ENCODE peak calls at places on chromosomes 7 and 10, in nine cellular contexts. T is A673; X is Daoy; F is Peyer's patch; Q is hypothalamus; R is naive thymus-derived CD4-positive, alpha-beta T cell; J is left kidney; K is NK-92 treated with Interleukin-12 subunit alpha and Interleukin-12 subunit beta, amount 100 ng/mL, for 24 hours; Y is CD8-positive, alpha-beta T cell. B is an unnamed sample.

GRCh38 chr10:15168296-15168780 is at the start of gene NMT2:
- DNase-seq in K (no peak), Q (no peak), F (peak; percentile 93), J (peak; percentile 96), R (peak; percentile 73), T (peak; percentile 87), Y (no peak), X (peak; percentile 88), B (peak; percentile 92)

GRCh38 chr10:13100349-13101294 is 659 bp downstream of the OPTN start:
- DNase-seq in Y (peak; percentile 20), K (no peak), Q (peak; percentile 58), J (peak; percentile 56), F (peak; percentile 73), R (peak; percentile 26), X (peak; percentile 46), T (no peak), B (peak; percentile 69)

GRCh38 chr7:108848486-108848885 is 278.8 kb downstream of the DNAJB9 start:
- DNase-seq in F (no peak), R (no peak), X (no peak), Y (no peak), Q (no peak), T (no peak), J (no peak), K (no peak), B (no peak)

GRCh38 chr10:86401588-86402282 is 35.1 kb upstream of the GRID1 start:
- DNase-seq in J (peak; percentile 56), Y (no peak), R (peak; percentile 26), X (peak; percentile 14), T (peak; percentile 36), K (no peak), F (peak; percentile 71), Q (peak; percentile 36), B (no peak)

GRCh38 chr7:64907641-64908326 is 4.7 kb downstream of the ZNF273 start:
- DNase-seq in Q (no peak), Y (no peak), X (peak; percentile 47), F (no peak), T (peak; percentile 9), K (no peak), J (peak; percentile 44), R (no peak), B (peak; percentile 56)

GRCh38 chr7:130270947-130271790 is 4.5 kb downstream of the CPA2 start:
- DNase-seq in X (no peak), R (no peak), K (no peak), J (peak; percentile 63), Q (no peak), Y (no peak), T (peak; percentile 25), F (no peak), B (no peak)

GRCh38 chr7:120055300-120055699 is 217.7 kb upstream of the KCND2 start:
- DNase-seq in Q (no peak), Y (no peak), J (no peak), K (no peak), T (no peak), R (no peak), F (no peak), X (peak; percentile 71), B (no peak)

GRCh38 chr10:99964791-99965190 is 45.0 kb downstream of the DNMBP start:
- DNase-seq in J (no peak), Y (no peak), X (no peak), R (no peak), T (peak; percentile 50), Q (no peak), F (no peak), K (no peak), B (no peak)

GRCh38 chr7:4733936-4734528 is 41.4 kb upstream of the AP5Z1 start:
- DNase-seq in Y (no peak), J (no peak), F (no peak), X (no peak), R (no peak), Q (no peak), K (no peak), T (no peak), B (no peak)

GRCh38 chr7:158272091-158272490 is 315.5 kb downstream of the PTPRN2 start:
- DNase-seq in K (no peak), J (no peak), F (peak; percentile 38), T (no peak), Q (no peak), X (no peak), R (no peak), Y (no peak), B (no peak)

GRCh38 chr10:16520900-16521299 is 779 bp downstream of the C1QL3 start:
- DNase-seq in Y (no peak), F (peak; percentile 51), Q (no peak), K (no peak), T (peak; percentile 52), R (no peak), X (peak; percentile 60), J (peak; percentile 67), B (peak; percentile 66)

GRCh38 chr7:98294798-98295382 is 13.4 kb downstream of the BRI3 start:
- DNase-seq in T (peak; percentile 72), R (no peak), X (peak; percentile 72), J (peak; percentile 80), Y (no peak), F (peak; percentile 81), Q (peak; percentile 16), K (no peak), B (peak; percentile 76)

GRCh38 chr10:96233959-96234358 is 37.4 kb downstream of the BLNK start:
- DNase-seq in K (no peak), R (no peak), F (no peak), X (no peak), J (no peak), Y (no peak), Q (no peak), T (no peak), B (no peak)

GRCh38 chr10:44853796-44854195 is 57.3 kb upstream of the TMEM72 start:
- DNase-seq in R (no peak), F (no peak), T (no peak), Y (no peak), J (no peak), K (no peak), Q (no peak), X (no peak), B (no peak)

GRCh38 chr7:85183296-85183695 is 3.6 kb downstream of the SEMA3D start:
- DNase-seq in Y (no peak), R (no peak), F (no peak), Q (no peak), T (no peak), X (no peak), J (no peak), K (no peak), B (no peak)

GRCh38 chr7:12851841-12852240 is 164.4 kb downstream of the ARL4A start:
- DNase-seq in Y (no peak), F (no peak), K (no peak), X (no peak), T (no peak), J (no peak), R (no peak), Q (no peak), B (no peak)

GRCh38 chr10:132523561-132524442 is 13.8 kb upstream of the INPP5A start:
- DNase-seq in K (no peak), Q (no peak), F (peak; percentile 18), T (no peak), Y (no peak), X (no peak), R (no peak), J (no peak), B (no peak)

GRCh38 chr10:86164216-86164774 is 202.3 kb downstream of the GRID1 start:
- DNase-seq in R (no peak), T (no peak), Y (no peak), J (peak; percentile 19), K (no peak), F (peak; percentile 69), Q (no peak), X (no peak), B (no peak)

GRCh38 chr10:132904814-132905649 is 37.3 kb downstream of the CFAP46 start:
- DNase-seq in X (peak; percentile 34), J (no peak), T (no peak), K (no peak), Y (no peak), R (no peak), Q (no peak), F (no peak), B (no peak)

GRCh38 chr10:70726909-70727495 is 54.7 kb downstream of the ADAMTS14 start:
- DNase-seq in F (no peak), K (no peak), Y (no peak), Q (peak; percentile 5), J (no peak), T (no peak), R (no peak), X (no peak), B (no peak)

GRCh38 chr7:127650842-127651555 is 995 bp upstream of the SND1 start:
- DNase-seq in X (no peak), J (peak; percentile 87), Q (no peak), Y (no peak), F (no peak), R (peak; percentile 33), K (no peak), T (no peak), B (no peak)

GRCh38 chr10:69703766-69704191 is 73.7 kb downstream of the FAM241B start:
- DNase-seq in Y (no peak), K (no peak), Q (no peak), X (no peak), R (no peak), F (no peak), T (no peak), J (no peak), B (no peak)

GRCh38 chr7:96300981-96301380 is 20.9 kb downstream of the SLC25A13 start:
- DNase-seq in K (no peak), Q (no peak), Y (no peak), R (no peak), F (no peak), X (no peak), T (no peak), J (no peak), B (no peak)

GRCh38 chr10:119688033-119688508 is 36.9 kb downstream of the BAG3 start:
- DNase-seq in R (no peak), T (peak; percentile 49), J (peak; percentile 52), K (no peak), F (no peak), Y (no peak), X (no peak), Q (no peak), B (no peak)

GRCh38 chr10:98956576-98957260 is 278.9 kb downstream of the HPSE2 start:
- DNase-seq in J (no peak), F (no peak), Y (no peak), T (no peak), X (peak; percentile 73), R (no peak), Q (no peak), K (no peak), B (no peak)

GRCh38 chr7:47884675-47885074 is 63.6 kb downstream of the PKD1L1 start:
- DNase-seq in R (no peak), T (no peak), J (no peak), F (no peak), X (no peak), Q (no peak), Y (no peak), K (no peak), B (no peak)

GRCh38 chr7:40447345-40447744 is 312.5 kb downstream of the SUGCT start:
- DNase-seq in J (no peak), X (peak; percentile 15), K (no peak), F (no peak), T (no peak), Q (no peak), R (no peak), Y (no peak), B (no peak)